ENCODE peak calls at places on chromosome 13, in five cellular contexts. One of them, this sample, is unnamed.
A peak's percentile ranks its signal among the peaks of the same experiment; 100 is the strongest.

GRCh38 chr13:99796175-99796819 is 175.3 kb downstream of the ZIC5 start:
- DNase-seq in Peyer's patch: no peak
- DNase-seq in GM13977: no peak
- DNase-seq in psoas muscle: no peak
- DNase-seq in neural progenitor cell: peak; percentile 89
- DNase-seq in this sample: peak; percentile 25

GRCh38 chr13:100941377-100941776 is 266.8 kb upstream of the TMTC4 start:
- DNase-seq in Peyer's patch: no peak
- DNase-seq in GM13977: no peak
- DNase-seq in psoas muscle: no peak
- DNase-seq in neural progenitor cell: no peak
- DNase-seq in this sample: no peak

GRCh38 chr13:30179547-30180256 is 127.6 kb downstream of the KATNAL1 start:
- DNase-seq in Peyer's patch: no peak
- DNase-seq in GM13977: no peak
- DNase-seq in psoas muscle: no peak
- DNase-seq in neural progenitor cell: no peak
- DNase-seq in this sample: no peak

GRCh38 chr13:80523134-80523533 is 182.2 kb upstream of the SPRY2 start:
- DNase-seq in Peyer's patch: no peak
- DNase-seq in GM13977: no peak
- DNase-seq in psoas muscle: no peak
- DNase-seq in neural progenitor cell: peak; percentile 53
- DNase-seq in this sample: no peak

GRCh38 chr13:113297370-113297871 is 382 bp downstream of the LAMP1 start:
- DNase-seq in Peyer's patch: peak; percentile 48
- DNase-seq in GM13977: peak; percentile 68
- DNase-seq in psoas muscle: no peak
- DNase-seq in neural progenitor cell: no peak
- DNase-seq in this sample: peak; percentile 62

GRCh38 chr13:94389544-94390351 is 89.7 kb downstream of the DCT start:
- DNase-seq in Peyer's patch: no peak
- DNase-seq in GM13977: no peak
- DNase-seq in psoas muscle: no peak
- DNase-seq in neural progenitor cell: no peak
- DNase-seq in this sample: no peak

GRCh38 chr13:82675024-82675423 is 1207.2 kb downstream of the SLITRK1 start:
- DNase-seq in Peyer's patch: no peak
- DNase-seq in GM13977: no peak
- DNase-seq in psoas muscle: no peak
- DNase-seq in neural progenitor cell: no peak
- DNase-seq in this sample: no peak

GRCh38 chr13:101308247-101309013 is 107.9 kb downstream of the NALCN start:
- DNase-seq in Peyer's patch: no peak
- DNase-seq in GM13977: no peak
- DNase-seq in psoas muscle: no peak
- DNase-seq in neural progenitor cell: no peak
- DNase-seq in this sample: no peak

GRCh38 chr13:100646871-100647270 is 27.7 kb downstream of the TMTC4 start:
- DNase-seq in Peyer's patch: no peak
- DNase-seq in GM13977: no peak
- DNase-seq in psoas muscle: no peak
- DNase-seq in neural progenitor cell: no peak
- DNase-seq in this sample: no peak

GRCh38 chr13:33799950-33800592 is 17.9 kb upstream of the RFC3 start:
- DNase-seq in Peyer's patch: no peak
- DNase-seq in GM13977: no peak
- DNase-seq in psoas muscle: no peak
- DNase-seq in neural progenitor cell: peak; percentile 33
- DNase-seq in this sample: peak; percentile 21

GRCh38 chr13:41544824-41545707 is 87.7 kb downstream of the RGCC start:
- DNase-seq in Peyer's patch: no peak
- DNase-seq in GM13977: no peak
- DNase-seq in psoas muscle: no peak
- DNase-seq in neural progenitor cell: no peak
- DNase-seq in this sample: no peak

GRCh38 chr13:80630685-80631121 is 289.8 kb upstream of the SPRY2 start:
- DNase-seq in Peyer's patch: no peak
- DNase-seq in GM13977: no peak
- DNase-seq in psoas muscle: no peak
- DNase-seq in neural progenitor cell: no peak
- DNase-seq in this sample: no peak

GRCh38 chr13:54226866-54227265 is 1198.3 kb downstream of the OLFM4 start:
- DNase-seq in Peyer's patch: no peak
- DNase-seq in GM13977: no peak
- DNase-seq in psoas muscle: no peak
- DNase-seq in neural progenitor cell: no peak
- DNase-seq in this sample: no peak

GRCh38 chr13:54234607-54235006 is 1206.0 kb downstream of the OLFM4 start:
- DNase-seq in Peyer's patch: no peak
- DNase-seq in GM13977: no peak
- DNase-seq in psoas muscle: no peak
- DNase-seq in neural progenitor cell: no peak
- DNase-seq in this sample: no peak

GRCh38 chr13:54232700-54233099 is 1204.1 kb downstream of the OLFM4 start:
- DNase-seq in Peyer's patch: no peak
- DNase-seq in GM13977: no peak
- DNase-seq in psoas muscle: no peak
- DNase-seq in neural progenitor cell: no peak
- DNase-seq in this sample: no peak
- TF ChIP-seq CTCF in Peyer's patch: no peak
- TF ChIP-seq CTCF in GM13977: no peak
- TF ChIP-seq CTCF in psoas muscle: no peak
- TF ChIP-seq CTCF in neural progenitor cell: no peak
- TF ChIP-seq CTCF in this sample: no peak

GRCh38 chr13:110712849-110713641 is 455 bp upstream of the ING1 start:
- DNase-seq in Peyer's patch: peak; percentile 96
- DNase-seq in GM13977: peak; percentile 98
- DNase-seq in psoas muscle: peak; percentile 100
- DNase-seq in neural progenitor cell: peak; percentile 99
- DNase-seq in this sample: peak; percentile 97
- TF ChIP-seq CTCF in Peyer's patch: no peak
- TF ChIP-seq CTCF in GM13977: no peak
- TF ChIP-seq CTCF in psoas muscle: no peak
- TF ChIP-seq CTCF in neural progenitor cell: no peak
- TF ChIP-seq CTCF in this sample: no peak

DNA sequence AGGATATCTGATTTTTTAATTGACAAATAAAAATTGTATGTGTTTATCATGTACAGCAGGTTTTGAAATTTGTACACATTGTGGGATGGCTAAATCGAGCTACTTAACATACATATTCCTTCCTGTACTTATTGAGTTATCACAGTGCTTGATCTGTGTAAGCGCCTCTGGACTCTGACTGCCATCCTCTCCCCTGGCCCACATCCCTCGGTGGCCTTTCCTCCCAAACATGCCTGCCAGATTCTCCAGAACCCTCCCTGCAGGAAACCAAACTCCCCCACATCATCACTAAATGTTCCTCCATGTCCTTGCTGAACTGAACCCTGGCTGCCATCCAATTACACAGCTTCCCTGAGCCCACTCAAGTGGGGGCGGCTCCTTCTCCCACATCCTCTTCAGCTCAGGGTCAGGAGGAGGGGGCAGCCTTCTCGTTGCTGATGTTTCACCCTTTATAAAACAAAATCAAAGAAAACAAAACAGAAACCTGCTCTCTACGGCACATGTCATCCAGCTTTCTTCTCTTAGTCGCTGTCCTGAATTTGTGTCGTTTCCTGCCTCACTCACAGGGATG is 97.2 kb upstream of the SPATA13 start:
- DNase-seq in Peyer's patch: no peak
- DNase-seq in GM13977: no peak
- DNase-seq in psoas muscle: no peak
- DNase-seq in neural progenitor cell: no peak
- DNase-seq in this sample: no peak
- TF ChIP-seq CTCF in Peyer's patch: no peak
- TF ChIP-seq CTCF in GM13977: no peak
- TF ChIP-seq CTCF in psoas muscle: no peak
- TF ChIP-seq CTCF in neural progenitor cell: no peak
- TF ChIP-seq CTCF in this sample: no peak

DNA sequence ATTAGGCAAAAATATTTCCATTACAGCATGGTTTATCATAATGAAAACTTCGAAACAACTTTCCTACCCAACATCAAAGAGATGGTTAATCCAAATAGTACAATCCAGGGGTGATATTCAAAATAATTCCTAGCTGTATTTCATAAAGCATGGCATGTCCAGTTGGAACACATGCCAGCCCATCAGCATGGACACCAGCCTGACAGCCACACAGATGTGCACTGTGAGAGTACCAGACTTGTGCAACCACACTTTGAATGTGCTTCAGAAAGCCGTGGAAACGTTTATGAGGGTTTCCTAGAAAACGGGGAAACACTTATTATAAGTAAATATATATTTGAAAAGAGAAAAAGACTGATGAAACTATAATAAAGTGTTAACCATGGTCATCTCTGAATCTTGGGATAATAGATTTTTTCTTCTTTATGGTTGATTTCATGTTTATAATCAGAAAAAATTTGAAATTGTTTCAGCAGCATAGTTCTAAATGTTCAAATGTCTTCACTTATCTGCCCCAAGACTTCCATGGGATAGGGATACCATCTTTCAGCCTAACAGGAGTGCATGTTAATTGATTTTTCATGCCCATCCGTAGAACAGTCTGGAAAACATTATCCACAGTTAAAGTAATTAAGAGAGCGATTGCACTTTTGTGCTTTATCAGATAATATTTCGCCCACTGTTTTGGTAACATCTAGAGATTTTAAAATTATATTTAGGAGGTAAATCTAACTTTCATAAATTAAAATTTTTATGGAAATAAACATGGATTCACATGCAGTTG is 242.6 kb upstream of the IRS2 start:
- DNase-seq in Peyer's patch: no peak
- DNase-seq in GM13977: no peak
- DNase-seq in psoas muscle: no peak
- DNase-seq in neural progenitor cell: no peak
- DNase-seq in this sample: no peak
- TF ChIP-seq CTCF in Peyer's patch: no peak
- TF ChIP-seq CTCF in GM13977: no peak
- TF ChIP-seq CTCF in psoas muscle: no peak
- TF ChIP-seq CTCF in neural progenitor cell: no peak
- TF ChIP-seq CTCF in this sample: no peak

GRCh38 chr13:39779337-39780270 is 124.1 kb downstream of the COG6 start:
- DNase-seq in Peyer's patch: peak; percentile 55
- DNase-seq in GM13977: no peak
- DNase-seq in psoas muscle: no peak
- DNase-seq in neural progenitor cell: no peak
- DNase-seq in this sample: no peak

GRCh38 chr13:39776439-39776838 is 121.0 kb downstream of the COG6 start:
- DNase-seq in Peyer's patch: no peak
- DNase-seq in GM13977: peak; percentile 43
- DNase-seq in psoas muscle: no peak
- DNase-seq in neural progenitor cell: no peak
- DNase-seq in this sample: peak; percentile 25

GRCh38 chr13:39777021-39777420 is 121.6 kb downstream of the COG6 start:
- DNase-seq in Peyer's patch: no peak
- DNase-seq in GM13977: no peak
- DNase-seq in psoas muscle: no peak
- DNase-seq in neural progenitor cell: no peak
- DNase-seq in this sample: no peak

GRCh38 chr13:39773833-39774232 is 118.4 kb downstream of the COG6 start:
- DNase-seq in Peyer's patch: no peak
- DNase-seq in GM13977: no peak
- DNase-seq in psoas muscle: no peak
- DNase-seq in neural progenitor cell: no peak
- DNase-seq in this sample: no peak

DNA sequence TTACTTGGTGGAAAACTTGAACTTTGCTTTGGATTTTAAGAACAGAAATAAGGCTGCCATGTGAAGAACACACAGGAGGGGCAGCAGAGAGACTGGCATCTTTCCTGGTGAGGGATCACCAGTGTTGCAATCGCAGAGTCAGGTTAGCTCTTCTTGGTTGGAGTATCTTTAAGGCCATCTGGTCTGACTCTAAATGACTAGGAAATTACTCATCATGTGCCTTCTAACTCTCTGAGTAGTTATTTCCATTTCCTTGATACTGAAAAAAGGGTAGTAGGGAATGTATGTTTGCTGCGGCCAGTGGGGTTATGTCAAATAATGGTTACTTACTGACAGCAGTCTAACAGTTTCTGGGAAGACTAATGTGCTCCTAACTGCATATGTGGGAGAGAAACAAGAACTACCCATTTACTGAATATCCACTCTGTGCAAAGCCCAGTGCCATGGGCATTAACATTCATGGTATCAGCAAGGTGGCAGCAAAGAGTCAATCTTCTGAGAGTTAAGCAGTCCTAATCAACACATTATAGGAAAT is 122.1 kb downstream of the COG6 start:
- DNase-seq in Peyer's patch: no peak
- DNase-seq in GM13977: no peak
- DNase-seq in psoas muscle: no peak
- DNase-seq in neural progenitor cell: peak; percentile 41
- DNase-seq in this sample: no peak
- TF ChIP-seq CTCF in Peyer's patch: no peak
- TF ChIP-seq CTCF in GM13977: peak; percentile 12
- TF ChIP-seq CTCF in psoas muscle: no peak
- TF ChIP-seq CTCF in neural progenitor cell: peak; percentile 36
- TF ChIP-seq CTCF in this sample: peak; percentile 25

GRCh38 chr13:75836441-75836840 is 200.3 kb downstream of the LMO7 start:
- DNase-seq in Peyer's patch: no peak
- DNase-seq in GM13977: no peak
- DNase-seq in psoas muscle: no peak
- DNase-seq in neural progenitor cell: no peak
- DNase-seq in this sample: no peak

GRCh38 chr13:75838366-75839017 is 202.4 kb downstream of the LMO7 start:
- DNase-seq in Peyer's patch: no peak
- DNase-seq in GM13977: no peak
- DNase-seq in psoas muscle: no peak
- DNase-seq in neural progenitor cell: no peak
- DNase-seq in this sample: no peak

GRCh38 chr13:75843033-75843432 is 206.9 kb downstream of the LMO7 start:
- DNase-seq in Peyer's patch: no peak
- DNase-seq in GM13977: no peak
- DNase-seq in psoas muscle: no peak
- DNase-seq in neural progenitor cell: no peak
- DNase-seq in this sample: no peak

GRCh38 chr13:75839418-75839817 is 203.3 kb downstream of the LMO7 start:
- DNase-seq in Peyer's patch: no peak
- DNase-seq in GM13977: no peak
- DNase-seq in psoas muscle: no peak
- DNase-seq in neural progenitor cell: no peak
- DNase-seq in this sample: no peak

GRCh38 chr13:75841905-75842304 is 205.8 kb downstream of the LMO7 start:
- DNase-seq in Peyer's patch: no peak
- DNase-seq in GM13977: no peak
- DNase-seq in psoas muscle: no peak
- DNase-seq in neural progenitor cell: no peak
- DNase-seq in this sample: no peak
- TF ChIP-seq CTCF in Peyer's patch: no peak
- TF ChIP-seq CTCF in GM13977: no peak
- TF ChIP-seq CTCF in psoas muscle: no peak
- TF ChIP-seq CTCF in neural progenitor cell: no peak
- TF ChIP-seq CTCF in this sample: no peak

DNA sequence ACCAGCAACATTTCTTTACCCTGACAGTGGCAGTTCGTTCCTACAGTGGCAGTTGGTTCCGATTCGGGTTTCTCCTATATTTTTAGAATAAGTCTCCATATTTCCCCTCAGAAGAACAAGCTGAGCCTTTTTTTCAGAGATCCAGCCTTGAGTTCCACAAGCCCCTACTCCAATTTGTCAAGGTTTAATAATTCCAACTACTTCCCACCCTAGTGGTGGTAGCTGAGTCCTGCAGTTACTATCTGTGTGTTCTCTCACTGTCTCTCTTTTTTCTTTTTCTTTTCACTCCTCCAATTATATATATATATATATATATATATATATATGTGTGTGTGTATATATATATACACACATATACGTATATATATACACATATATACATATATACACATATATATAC is 1347.3 kb downstream of the PCDH9 start:
- DNase-seq in Peyer's patch: no peak
- DNase-seq in GM13977: no peak
- DNase-seq in psoas muscle: no peak
- DNase-seq in neural progenitor cell: no peak
- DNase-seq in this sample: no peak
- TF ChIP-seq CTCF in Peyer's patch: no peak
- TF ChIP-seq CTCF in GM13977: no peak
- TF ChIP-seq CTCF in psoas muscle: no peak
- TF ChIP-seq CTCF in neural progenitor cell: peak; percentile 45
- TF ChIP-seq CTCF in this sample: no peak